ENCODE peak calls at places on chromosomes 13 and 19, in four cellular contexts. One of them, this sample, is unnamed.

GRCh38 chr19:6737284-6737872 is at the start of gene GPR108:
- DNase-seq in osteoblast: peak
- DNase-seq in BE2C: peak
- DNase-seq in tibial artery: peak
- DNase-seq in this sample: peak

GRCh38 chr13:49164712-49165111 is 55.4 kb upstream of the MLNR start:
- DNase-seq in tibial artery: no peak
- DNase-seq in osteoblast: no peak
- DNase-seq in BE2C: no peak
- DNase-seq in this sample: no peak

GRCh38 chr19:43662487-43662886 is 7.5 kb downstream of the PLAUR start:
- DNase-seq in osteoblast: no peak
- DNase-seq in BE2C: no peak
- DNase-seq in tibial artery: no peak
- DNase-seq in this sample: no peak

GRCh38 chr13:96089749-96090239 is at the start of gene HS6ST3:
- DNase-seq in tibial artery: peak
- DNase-seq in BE2C: peak
- DNase-seq in osteoblast: peak
- DNase-seq in this sample: no peak

GRCh38 chr13:21079206-21079605 is 17.8 kb upstream of the LATS2 start:
- DNase-seq in osteoblast: no peak
- DNase-seq in tibial artery: no peak
- DNase-seq in BE2C: no peak
- DNase-seq in this sample: no peak

GRCh38 chr13:99526549-99526948 is 25.3 kb downstream of the TM9SF2 start:
- DNase-seq in osteoblast: no peak
- DNase-seq in tibial artery: no peak
- DNase-seq in BE2C: no peak
- DNase-seq in this sample: no peak

GRCh38 chr13:70893832-70894231 is 785.6 kb upstream of the KLHL1 start:
- DNase-seq in BE2C: no peak
- DNase-seq in tibial artery: no peak
- DNase-seq in osteoblast: no peak
- DNase-seq in this sample: no peak

GRCh38 chr13:63516124-63516523 is 2100.5 kb upstream of the PCDH20 start:
- DNase-seq in osteoblast: no peak
- DNase-seq in BE2C: no peak
- DNase-seq in tibial artery: no peak
- DNase-seq in this sample: no peak

GRCh38 chr19:7595466-7596133 is at the start of gene CAMSAP3:
- DNase-seq in BE2C: peak
- DNase-seq in osteoblast: peak
- DNase-seq in tibial artery: no peak
- DNase-seq in this sample: no peak

GRCh38 chr19:12668937-12669271 is 2.3 kb downstream of the WDR83 start:
- DNase-seq in tibial artery: peak
- DNase-seq in osteoblast: peak
- DNase-seq in BE2C: no peak
- DNase-seq in this sample: peak

GRCh38 chr19:53055117-53055516 is 10.6 kb downstream of the ERVV-2 start:
- DNase-seq in osteoblast: no peak
- DNase-seq in BE2C: no peak
- DNase-seq in tibial artery: no peak
- DNase-seq in this sample: no peak

GRCh38 chr19:45451181-45451849 is 16.5 kb upstream of the FOSB start:
- DNase-seq in BE2C: no peak
- DNase-seq in osteoblast: peak
- DNase-seq in tibial artery: peak
- DNase-seq in this sample: peak

GRCh38 chr13:99260216-99260615 is 2.0 kb upstream of the GPR18 start:
- DNase-seq in BE2C: no peak
- DNase-seq in osteoblast: peak
- DNase-seq in tibial artery: no peak
- DNase-seq in this sample: no peak

GRCh38 chr19:2540646-2541454 is 64.9 kb downstream of the GADD45B start:
- DNase-seq in osteoblast: peak
- DNase-seq in tibial artery: peak
- DNase-seq in BE2C: no peak
- DNase-seq in this sample: no peak
- TF ChIP-seq CTCF in osteoblast: peak
- TF ChIP-seq CTCF in tibial artery: peak
- TF ChIP-seq CTCF in BE2C: no peak
- TF ChIP-seq CTCF in this sample: no peak

GRCh38 chr19:54137913-54138776 is 583 bp downstream of the CNOT3 start:
- DNase-seq in tibial artery: no peak
- DNase-seq in BE2C: peak
- DNase-seq in osteoblast: peak
- DNase-seq in this sample: no peak
- TF ChIP-seq CTCF in tibial artery: no peak
- TF ChIP-seq CTCF in BE2C: peak
- TF ChIP-seq CTCF in osteoblast: no peak
- TF ChIP-seq CTCF in this sample: no peak

GRCh38 chr19:13872695-13873389 is 4.1 kb upstream of the NANOS3 start:
- DNase-seq in osteoblast: peak
- DNase-seq in tibial artery: no peak
- DNase-seq in BE2C: no peak
- DNase-seq in this sample: no peak
- TF ChIP-seq CTCF in osteoblast: peak
- TF ChIP-seq CTCF in tibial artery: no peak
- TF ChIP-seq CTCF in BE2C: no peak
- TF ChIP-seq CTCF in this sample: no peak

GRCh38 chr19:14059093-14059480 is 2.8 kb downstream of the PALM3 start:
- DNase-seq in tibial artery: no peak
- DNase-seq in osteoblast: peak
- DNase-seq in BE2C: no peak
- DNase-seq in this sample: no peak
- TF ChIP-seq CTCF in tibial artery: no peak
- TF ChIP-seq CTCF in osteoblast: peak
- TF ChIP-seq CTCF in BE2C: peak
- TF ChIP-seq CTCF in this sample: peak

DNA sequence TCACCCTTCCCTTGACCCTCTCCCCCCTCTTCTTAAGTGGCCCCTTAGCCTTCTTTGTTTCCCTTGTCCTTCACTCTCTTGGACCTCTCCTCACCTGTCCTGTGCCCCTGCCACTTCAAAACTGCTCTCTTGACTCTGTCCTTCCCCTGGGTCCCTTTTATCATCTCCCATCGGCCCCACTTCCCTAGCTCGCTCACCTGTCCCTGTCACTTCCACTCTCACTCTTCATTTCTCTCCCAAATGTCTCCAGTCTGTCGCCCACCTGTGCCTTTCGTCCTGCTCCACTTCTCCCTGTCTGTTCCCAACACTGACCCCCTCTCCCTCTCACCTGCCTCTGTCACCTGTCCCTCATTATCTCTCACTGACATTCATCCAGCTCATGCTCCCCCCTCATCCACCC is 699 bp downstream of the IFNL1 start:
- DNase-seq in BE2C: no peak
- DNase-seq in tibial artery: peak
- DNase-seq in osteoblast: peak
- DNase-seq in this sample: no peak
- TF ChIP-seq CTCF in BE2C: no peak
- TF ChIP-seq CTCF in tibial artery: no peak
- TF ChIP-seq CTCF in osteoblast: no peak
- TF ChIP-seq CTCF in this sample: no peak

This sample was measured in CD14-positive monocyte.